ENCODE peak calls at places on chromosomes 1 and 21, in five cellular contexts. P is transverse colon, C is right lobe of liver, T is HCT116, V is ovary. R is an unnamed sample. For H3K4me1, the result is how much of the 10 kb centered on the place peaks cover.

GRCh38 chr1:97063532-97063931 is 341.9 kb downstream of the PTBP2 start:
- DNase-seq in P (no peak), V (no peak), C (no peak), T (no peak), R (no peak)

GRCh38 chr1:247360991-247361721 is 29.5 kb upstream of the ZNF496 start:
- DNase-seq in P (peak), V (peak), C (no peak), T (no peak), R (peak)

GRCh38 chr1:6638226-6638625 is 13.6 kb downstream of the THAP3 start:
- DNase-seq in P (peak), V (peak), C (no peak), T (no peak), R (peak)

GRCh38 chr1:207910678-207911354 is at the start of gene CD34:
- DNase-seq in V (peak), C (no peak), P (no peak), T (no peak), R (peak)

GRCh38 chr1:54475357-54476230 is 69.4 kb upstream of the SSBP3 start:
- DNase-seq in V (peak), C (no peak), T (no peak), P (no peak), R (peak)

GRCh38 chr1:103194060-103194459 is 85.7 kb upstream of the COL11A1 start:
- DNase-seq in V (no peak), C (no peak), P (no peak), T (no peak), R (no peak)

GRCh38 chr1:116514708-116515525 is 55.9 kb downstream of the CD58 start:
- DNase-seq in C (no peak), P (no peak), V (no peak), T (no peak), R (no peak)

GRCh38 chr1:17232759-17233661 is 15.9 kb upstream of the PADI3 start:
- DNase-seq in C (no peak), P (peak), T (peak), V (no peak), R (no peak)

GRCh38 chr21:45880097-45881068 is 101.2 kb upstream of the COL6A1 start:
- DNase-seq in V (peak), T (peak), P (peak), C (peak), R (peak)

GRCh38 chr21:14684071-14684470 is 138.0 kb upstream of the SAMSN1 start:
- DNase-seq in C (no peak), T (no peak), V (no peak), P (no peak), R (no peak)

GRCh38 chr21:38346286-38346685 is 89.5 kb downstream of the KCNJ15 start:
- DNase-seq in V (no peak), P (no peak), C (no peak), T (no peak), R (no peak)

GRCh38 chr1:116020668-116021272 is 44.5 kb downstream of the SLC22A15 start:
- DNase-seq in T (peak), C (no peak), P (peak), V (no peak), R (peak)

GRCh38 chr1:119676571-119677206 is 28.6 kb upstream of the ZNF697 start:
- DNase-seq in T (no peak), V (no peak), P (no peak), C (peak), R (peak)

GRCh38 chr1:59714966-59715365 is 99.8 kb upstream of the HOOK1 start:
- DNase-seq in V (no peak), P (no peak), C (no peak), T (no peak), R (no peak)

GRCh38 chr1:221712776-221713431 is 29.0 kb downstream of the DUSP10 start:
- DNase-seq in P (peak), V (no peak), C (no peak), T (no peak), R (no peak)

GRCh38 chr1:228906461-228906860 is 171.2 kb downstream of the RHOU start:
- DNase-seq in P (no peak), C (no peak), T (no peak), V (no peak), R (no peak)

GRCh38 chr21:32508558-32508957 is 76.8 kb downstream of the TCP10L start:
- DNase-seq in P (no peak), T (no peak), V (no peak), C (no peak), R (no peak)

GRCh38 chr21:34141373-34141772 is 68.0 kb downstream of the MRPS6 start:
- DNase-seq in V (no peak), C (peak), P (no peak), T (no peak), R (no peak)

GRCh38 chr1:42334240-42335049 is 590 bp downstream of the FOXJ3 start:
- DNase-seq in P (peak), V (no peak), C (peak), T (peak), R (peak)

GRCh38 chr1:228016653-228017355 is 10.0 kb downstream of the WNT3A start:
- DNase-seq in T (no peak), V (peak), P (no peak), C (peak), R (no peak)

GRCh38 chr1:22841754-22842370 is 130.8 kb downstream of the LACTBL1 start:
- DNase-seq in T (no peak), V (no peak), P (no peak), C (no peak), R (no peak)

GRCh38 chr1:155316922-155317321 is 3.8 kb upstream of the RUSC1 start:
- DNase-seq in T (no peak), P (no peak), C (no peak), V (no peak), R (no peak)

GRCh38 chr1:244865028-244865371 is 657 bp upstream of the HNRNPU start:
- DNase-seq in V (peak), T (no peak), P (peak), C (peak), R (peak)

GRCh38 chr21:15138475-15138874 is 73.7 kb upstream of the NRIP1 start:
- DNase-seq in T (no peak), P (peak), C (peak), V (peak), R (no peak)

GRCh38 chr1:228860911-228861829 is 125.9 kb downstream of the RHOU start:
- DNase-seq in T (peak), C (peak), V (no peak), P (peak), R (peak)

GRCh38 chr1:179550753-179551682 is 24.7 kb downstream of the NPHS2 start:
- DNase-seq in V (no peak), P (no peak), C (no peak), T (no peak), R (no peak)

GRCh38 chr1:208829601-208830000 is 585.4 kb upstream of the PLXNA2 start:
- DNase-seq in P (no peak), V (no peak), C (no peak), T (no peak), R (no peak)

GRCh38 chr1:192477630-192478029 is 97.9 kb upstream of the RGS1 start:
- DNase-seq in C (no peak), P (no peak), T (no peak), V (no peak), R (no peak)
- TF ChIP-seq CTCF in C (peak), P (peak), T (no peak), V (no peak), R (peak)

GRCh38 chr1:13949571-13949970 is 249.6 kb downstream of the PRDM2 start:
- DNase-seq in V (no peak), P (no peak), T (no peak), C (no peak), R (no peak)
- H3K27ac ChIP-seq in V (peak), P (peak), T (no peak), C (no peak), R (peak)

GRCh38 chr1:19206947-19207346 is 3.1 kb downstream of the UBR4 start:
- DNase-seq in T (no peak), P (no peak), C (no peak), V (no peak), R (no peak)
- H3K4me1 ChIP-seq in T (under half), P (half or more), C (under half), V (under half), R (half or more)

GRCh38 chr1:204447736-204448135 is 36.1 kb upstream of the PPP1R15B start:
- DNase-seq in V (peak), C (no peak), T (no peak), P (no peak), R (no peak)

GRCh38 chr1:204443871-204444581 is 32.4 kb upstream of the PPP1R15B start:
- DNase-seq in V (no peak), P (no peak), C (no peak), T (no peak), R (no peak)

GRCh38 chr1:204446413-204447111 is 34.9 kb upstream of the PPP1R15B start:
- DNase-seq in P (peak), C (peak), T (no peak), V (peak), R (peak)

GRCh38 chr1:204447220-204447619 is 35.6 kb upstream of the PPP1R15B start:
- DNase-seq in P (no peak), C (no peak), V (no peak), T (no peak), R (no peak)

GRCh38 chr1:204445860-204446412 is 34.3 kb upstream of the PPP1R15B start:
- DNase-seq in T (no peak), V (no peak), C (no peak), P (peak), R (no peak)
- TF ChIP-seq CTCF in T (peak), V (no peak), C (no peak), P (peak), R (no peak)

R was measured in testis.